ENCODE peak calls at places on chromosomes 1 and 21, in nine cellular contexts. One of them, this sample, is unnamed.

GRCh38 chr1:162206749-162207635 is 137.5 kb downstream of the NOS1AP start:
- DNase-seq in vagina: no peak
- DNase-seq in Panc1: no peak
- DNase-seq in breast epithelium: no peak
- DNase-seq in suprapubic skin: no peak
- DNase-seq in transverse colon: peak; percentile 62
- DNase-seq in endothelial cell of umbilical vein: no peak
- DNase-seq in H1: no peak
- DNase-seq in stomach: peak; percentile 77
- DNase-seq in this sample: no peak

GRCh38 chr1:50474859-50475809 is 51.9 kb upstream of the DMRTA2 start:
- DNase-seq in vagina: no peak
- DNase-seq in Panc1: no peak
- DNase-seq in breast epithelium: no peak
- DNase-seq in suprapubic skin: no peak
- DNase-seq in transverse colon: no peak
- DNase-seq in endothelial cell of umbilical vein: peak; percentile 38
- DNase-seq in H1: no peak
- DNase-seq in stomach: no peak
- DNase-seq in this sample: no peak

GRCh38 chr1:144551107-144551542 is 41.6 kb upstream of the PPIAL4F start:
- DNase-seq in vagina: no peak
- DNase-seq in Panc1: no peak
- DNase-seq in breast epithelium: peak; percentile 52
- DNase-seq in suprapubic skin: peak; percentile 63
- DNase-seq in transverse colon: peak; percentile 14
- DNase-seq in endothelial cell of umbilical vein: no peak
- DNase-seq in H1: no peak
- DNase-seq in stomach: no peak
- DNase-seq in this sample: no peak

GRCh38 chr1:96723372-96723771 is 1.8 kb downstream of the PTBP2 start:
- DNase-seq in vagina: no peak
- DNase-seq in Panc1: no peak
- DNase-seq in breast epithelium: no peak
- DNase-seq in suprapubic skin: no peak
- DNase-seq in transverse colon: no peak
- DNase-seq in endothelial cell of umbilical vein: no peak
- DNase-seq in H1: no peak
- DNase-seq in stomach: no peak
- DNase-seq in this sample: no peak

GRCh38 chr1:234920843-234921140 is 207.8 kb downstream of the TOMM20 start:
- DNase-seq in vagina: no peak
- DNase-seq in Panc1: no peak
- DNase-seq in breast epithelium: no peak
- DNase-seq in suprapubic skin: peak; percentile 46
- DNase-seq in transverse colon: no peak
- DNase-seq in endothelial cell of umbilical vein: no peak
- DNase-seq in H1: no peak
- DNase-seq in stomach: no peak
- DNase-seq in this sample: no peak

GRCh38 chr1:210467440-210468040 is 138.8 kb downstream of the HHAT start:
- DNase-seq in vagina: no peak
- DNase-seq in Panc1: no peak
- DNase-seq in breast epithelium: no peak
- DNase-seq in suprapubic skin: no peak
- DNase-seq in transverse colon: no peak
- DNase-seq in endothelial cell of umbilical vein: no peak
- DNase-seq in H1: no peak
- DNase-seq in stomach: no peak
- DNase-seq in this sample: no peak

GRCh38 chr1:159014003-159014571 is 4.4 kb downstream of the IFI16 start:
- DNase-seq in vagina: no peak
- DNase-seq in Panc1: no peak
- DNase-seq in breast epithelium: no peak
- DNase-seq in suprapubic skin: no peak
- DNase-seq in transverse colon: no peak
- DNase-seq in endothelial cell of umbilical vein: no peak
- DNase-seq in H1: no peak
- DNase-seq in stomach: no peak
- DNase-seq in this sample: no peak

GRCh38 chr1:12339861-12340557 is 110.2 kb downstream of the VPS13D start:
- DNase-seq in vagina: no peak
- DNase-seq in Panc1: no peak
- DNase-seq in breast epithelium: no peak
- DNase-seq in suprapubic skin: no peak
- DNase-seq in transverse colon: no peak
- DNase-seq in endothelial cell of umbilical vein: no peak
- DNase-seq in H1: no peak
- DNase-seq in stomach: no peak
- DNase-seq in this sample: peak; percentile 70

GRCh38 chr1:196309386-196309785 is 298.9 kb downstream of the KCNT2 start:
- DNase-seq in vagina: no peak
- DNase-seq in Panc1: peak; percentile 10
- DNase-seq in breast epithelium: no peak
- DNase-seq in suprapubic skin: no peak
- DNase-seq in transverse colon: no peak
- DNase-seq in endothelial cell of umbilical vein: peak; percentile 49
- DNase-seq in H1: no peak
- DNase-seq in stomach: no peak
- DNase-seq in this sample: peak; percentile 61

GRCh38 chr1:159829822-159830455 is 3.3 kb downstream of the SLAMF8 start:
- DNase-seq in vagina: no peak
- DNase-seq in Panc1: no peak
- DNase-seq in breast epithelium: no peak
- DNase-seq in suprapubic skin: no peak
- DNase-seq in transverse colon: no peak
- DNase-seq in endothelial cell of umbilical vein: no peak
- DNase-seq in H1: no peak
- DNase-seq in stomach: no peak
- DNase-seq in this sample: no peak

GRCh38 chr1:2353907-2354438 is 37.4 kb downstream of the MORN1 start:
- DNase-seq in vagina: no peak
- DNase-seq in Panc1: no peak
- DNase-seq in breast epithelium: no peak
- DNase-seq in suprapubic skin: no peak
- DNase-seq in transverse colon: no peak
- DNase-seq in endothelial cell of umbilical vein: no peak
- DNase-seq in H1: no peak
- DNase-seq in stomach: no peak
- DNase-seq in this sample: no peak
- H3K4me3 ChIP-seq in vagina: no peak overlapping the region
- H3K4me3 ChIP-seq in Panc1: no peak overlapping the region
- H3K4me3 ChIP-seq in breast epithelium: no peak overlapping the region
- H3K4me3 ChIP-seq in suprapubic skin: no peak overlapping the region
- H3K4me3 ChIP-seq in transverse colon: no peak overlapping the region
- H3K4me3 ChIP-seq in endothelial cell of umbilical vein: no peak overlapping the region
- H3K4me3 ChIP-seq in H1: no peak overlapping the region
- H3K4me3 ChIP-seq in stomach: no peak overlapping the region
- H3K4me3 ChIP-seq in this sample: no peak overlapping the region

GRCh38 chr21:30289414-30289813 is at the start of gene KRTAP25-1:
- DNase-seq in vagina: no peak
- DNase-seq in Panc1: no peak
- DNase-seq in breast epithelium: no peak
- DNase-seq in suprapubic skin: no peak
- DNase-seq in transverse colon: no peak
- DNase-seq in endothelial cell of umbilical vein: no peak
- DNase-seq in H1: no peak
- DNase-seq in stomach: no peak
- DNase-seq in this sample: no peak
- TF ChIP-seq POLR2AphosphoS5 in vagina: no peak
- TF ChIP-seq POLR2AphosphoS5 in Panc1: no peak
- TF ChIP-seq POLR2AphosphoS5 in breast epithelium: no peak
- TF ChIP-seq POLR2AphosphoS5 in suprapubic skin: no peak
- TF ChIP-seq POLR2AphosphoS5 in transverse colon: no peak
- TF ChIP-seq POLR2AphosphoS5 in endothelial cell of umbilical vein: no peak
- TF ChIP-seq POLR2AphosphoS5 in H1: no peak
- TF ChIP-seq POLR2AphosphoS5 in stomach: no peak
- TF ChIP-seq POLR2AphosphoS5 in this sample: no peak

DNA sequence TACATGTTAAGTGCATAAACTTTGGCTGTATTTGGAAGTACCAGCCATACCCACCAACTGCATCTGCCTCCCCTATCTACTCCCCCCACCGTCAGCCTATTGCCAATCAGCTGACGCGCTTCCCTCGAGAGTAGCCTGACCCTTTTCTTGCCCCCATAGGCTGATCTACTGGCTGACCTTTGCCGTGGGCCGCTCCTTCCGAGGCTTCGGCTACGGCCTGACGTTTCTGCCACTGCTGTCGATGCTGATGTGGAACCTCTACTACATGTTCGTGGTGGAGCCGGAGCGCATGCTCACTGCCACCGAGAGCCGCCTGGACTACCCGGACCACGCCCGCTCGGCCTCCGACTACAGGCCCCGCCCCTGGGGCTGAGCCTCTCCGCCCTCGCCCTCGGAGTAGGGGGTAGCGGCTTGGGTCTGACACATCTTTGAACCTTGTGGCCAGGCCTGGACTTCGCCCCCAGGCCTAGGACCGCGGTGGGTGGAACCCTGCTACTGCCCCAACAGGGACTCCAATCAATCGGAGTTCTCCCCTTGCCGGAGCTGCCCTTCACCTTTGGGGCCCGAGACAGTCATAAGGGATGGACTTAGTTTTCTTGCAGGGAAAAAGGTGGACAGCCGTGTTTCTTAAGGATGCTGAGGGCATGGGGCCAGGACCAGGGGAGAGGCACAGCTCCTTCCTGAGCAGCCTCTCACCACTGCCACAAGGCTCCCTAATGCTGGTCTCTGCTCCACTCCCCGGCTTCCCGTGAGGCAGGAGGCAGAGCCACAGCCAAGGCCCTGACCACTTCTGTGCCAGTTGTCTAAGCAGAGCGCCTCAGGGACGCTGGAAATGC is 4.0 kb downstream of the GLMP start:
- DNase-seq in vagina: no peak
- DNase-seq in Panc1: peak; percentile 48
- DNase-seq in breast epithelium: peak; percentile 70
- DNase-seq in suprapubic skin: peak; percentile 95
- DNase-seq in transverse colon: peak; percentile 92
- DNase-seq in endothelial cell of umbilical vein: peak; percentile 89
- DNase-seq in H1: peak; percentile 75
- DNase-seq in stomach: peak; percentile 92
- DNase-seq in this sample: no peak
- H3K4me3 ChIP-seq in vagina: peak overlapping the region; percentile 56
- H3K4me3 ChIP-seq in Panc1: peak overlapping the region; percentile 64
- H3K4me3 ChIP-seq in breast epithelium: peak overlapping the region; percentile 68
- H3K4me3 ChIP-seq in suprapubic skin: peak overlapping the region; percentile 40
- H3K4me3 ChIP-seq in transverse colon: peak overlapping the region; percentile 13
- H3K4me3 ChIP-seq in endothelial cell of umbilical vein: peak overlapping the region; percentile 35
- H3K4me3 ChIP-seq in H1: peak overlapping the region; percentile 51
- H3K4me3 ChIP-seq in stomach: peak overlapping the region; percentile 44
- H3K4me3 ChIP-seq in this sample: no peak overlapping the region

GRCh38 chr1:1080122-1080753 is 6.1 kb upstream of the RNF223 start:
- DNase-seq in vagina: no peak
- DNase-seq in Panc1: no peak
- DNase-seq in breast epithelium: peak; percentile 69
- DNase-seq in suprapubic skin: peak; percentile 67
- DNase-seq in transverse colon: peak; percentile 67
- DNase-seq in endothelial cell of umbilical vein: peak; percentile 34
- DNase-seq in H1: no peak
- DNase-seq in stomach: peak; percentile 52
- DNase-seq in this sample: no peak
- TF ChIP-seq POLR2AphosphoS5 in vagina: peak; percentile 37
- TF ChIP-seq POLR2AphosphoS5 in Panc1: peak; percentile 3
- TF ChIP-seq POLR2AphosphoS5 in breast epithelium: no peak
- TF ChIP-seq POLR2AphosphoS5 in suprapubic skin: no peak
- TF ChIP-seq POLR2AphosphoS5 in transverse colon: no peak
- TF ChIP-seq POLR2AphosphoS5 in endothelial cell of umbilical vein: peak; percentile 30
- TF ChIP-seq POLR2AphosphoS5 in H1: no peak
- TF ChIP-seq POLR2AphosphoS5 in stomach: no peak
- TF ChIP-seq POLR2AphosphoS5 in this sample: peak; percentile 9

GRCh38 chr1:201420608-201421002 is 925 bp downstream of the TNNI1 start:
- DNase-seq in vagina: no peak
- DNase-seq in Panc1: no peak
- DNase-seq in breast epithelium: no peak
- DNase-seq in suprapubic skin: no peak
- DNase-seq in transverse colon: no peak
- DNase-seq in endothelial cell of umbilical vein: no peak
- DNase-seq in H1: no peak
- DNase-seq in stomach: no peak
- DNase-seq in this sample: no peak
- H3K4me3 ChIP-seq in vagina: no peak overlapping the region
- H3K4me3 ChIP-seq in Panc1: no peak overlapping the region
- H3K4me3 ChIP-seq in breast epithelium: no peak overlapping the region
- H3K4me3 ChIP-seq in suprapubic skin: no peak overlapping the region
- H3K4me3 ChIP-seq in transverse colon: no peak overlapping the region
- H3K4me3 ChIP-seq in endothelial cell of umbilical vein: no peak overlapping the region
- H3K4me3 ChIP-seq in H1: no peak overlapping the region
- H3K4me3 ChIP-seq in stomach: no peak overlapping the region
- H3K4me3 ChIP-seq in this sample: no peak overlapping the region

This sample was measured in SK-N-MC.